ENCODE peak calls at places on chromosomes 11 and 22, in seven cellular contexts. E is right atrium auricular region, Y is psoas muscle, Z is OCI-LY7, D is suprapubic skin, S is cardiac muscle cell, Q is fibroblast of pulmonary artery. G is an unnamed sample.

GRCh38 chr11:79287952-79288351 is 152.9 kb downstream of the TENM4 start:
- DNase-seq in E (no peak), Y (no peak), Z (no peak), D (no peak), S (no peak), Q (no peak), G (no peak)

GRCh38 chr11:63814383-63814736 is 1.1 kb downstream of the SPINDOC start:
- DNase-seq in E (no peak), Y (no peak), Z (peak; percentile 67), D (no peak), S (peak; percentile 6), Q (no peak), G (no peak)

GRCh38 chr11:76152086-76152658 is 54.1 kb downstream of the WNT11 start:
- DNase-seq in E (peak; percentile 96), Y (peak; percentile 95), Z (peak; percentile 76), D (peak; percentile 92), S (peak; percentile 85), Q (peak; percentile 78), G (no peak)

GRCh38 chr11:18056561-18057181 is 10.6 kb upstream of the TPH1 start:
- DNase-seq in E (no peak), Y (no peak), Z (no peak), D (no peak), S (no peak), Q (no peak), G (no peak)

GRCh38 chr11:64996710-64997380 is at the start of gene BATF2:
- DNase-seq in E (peak; percentile 79), Y (peak; percentile 86), Z (peak; percentile 62), D (no peak), S (peak; percentile 83), Q (peak; percentile 82), G (peak; percentile 66)

GRCh38 chr22:31566484-31566883 is 70.1 kb downstream of the SFI1 start:
- DNase-seq in E (no peak), Y (no peak), Z (no peak), D (no peak), S (no peak), Q (no peak), G (no peak)

GRCh38 chr11:114233755-114234154 is 62.4 kb upstream of the NNMT start:
- DNase-seq in E (no peak), Y (no peak), Z (no peak), D (no peak), S (peak; percentile 25), Q (peak; percentile 35), G (no peak)

GRCh38 chr11:76577199-76577920 is 93.2 kb downstream of the LRRC32 start:
- DNase-seq in E (no peak), Y (no peak), Z (no peak), D (no peak), S (peak; percentile 89), Q (peak; percentile 84), G (no peak)

GRCh38 chr11:130050272-130050671 is 19.4 kb upstream of the APLP2 start:
- DNase-seq in E (no peak), Y (no peak), Z (no peak), D (no peak), S (no peak), Q (no peak), G (no peak)

GRCh38 chr11:87290304-87290922 is 252.7 kb downstream of the TMEM135 start:
- DNase-seq in E (no peak), Y (no peak), Z (peak; percentile 74), D (no peak), S (peak; percentile 79), Q (peak; percentile 82), G (peak; percentile 37)

GRCh38 chr22:32587449-32587848 is 112.8 kb downstream of the FBXO7 start:
- DNase-seq in E (peak; percentile 86), Y (peak; percentile 81), Z (no peak), D (no peak), S (peak; percentile 86), Q (peak; percentile 62), G (no peak)

GRCh38 chr11:88475991-88476418 is 138.5 kb upstream of the CTSC start:
- DNase-seq in E (no peak), Y (no peak), Z (no peak), D (no peak), S (no peak), Q (no peak), G (no peak)

GRCh38 chr22:20948450-20948849 is 18.6 kb upstream of the AIFM3 start:
- DNase-seq in E (no peak), Y (no peak), Z (no peak), D (no peak), S (no peak), Q (no peak), G (no peak)

GRCh38 chr11:68581439-68581838 is 102.9 kb upstream of the GAL start:
- DNase-seq in E (no peak), Y (peak; percentile 76), Z (no peak), D (no peak), S (no peak), Q (no peak), G (no peak)

GRCh38 chr11:94504689-94505293 is 7.5 kb upstream of the C11orf97 start:
- DNase-seq in E (no peak), Y (no peak), Z (peak; percentile 64), D (no peak), S (peak; percentile 69), Q (peak; percentile 76), G (no peak)

GRCh38 chr22:39482768-39483167 is 19.3 kb upstream of the MIEF1 start:
- DNase-seq in E (no peak), Y (no peak), Z (no peak), D (no peak), S (no peak), Q (no peak), G (no peak)

GRCh38 chr22:36221799-36222751 is 17.3 kb downstream of the APOL2 start:
- DNase-seq in E (no peak), Y (peak; percentile 72), Z (peak; percentile 64), D (no peak), S (peak; percentile 62), Q (peak; percentile 53), G (no peak)

GRCh38 chr11:93939084-93939780 is 81.9 kb upstream of the HEPHL1 start:
- DNase-seq in E (no peak), Y (no peak), Z (no peak), D (no peak), S (peak; percentile 11), Q (no peak), G (no peak)

GRCh38 chr11:2921742-2922493 is 7.3 kb downstream of the PHLDA2 start:
- DNase-seq in E (no peak), Y (no peak), Z (no peak), D (no peak), S (no peak), Q (no peak), G (no peak)

GRCh38 chr11:36361901-36362391 is 65.9 kb downstream of the PRR5L start:
- DNase-seq in E (peak; percentile 63), Y (no peak), Z (no peak), D (peak; percentile 66), S (peak; percentile 67), Q (peak; percentile 84), G (no peak)

GRCh38 chr11:120211522-120212258 is 858 bp downstream of the OAF start:
- DNase-seq in E (no peak), Y (no peak), Z (no peak), D (no peak), S (no peak), Q (no peak), G (no peak)

GRCh38 chr11:131909426-131910200 is 539.2 kb downstream of the NTM start:
- DNase-seq in E (no peak), Y (no peak), Z (no peak), D (no peak), S (no peak), Q (no peak), G (no peak)
- H3K4me3 ChIP-seq in E (no peak overlapping the region), Y (no peak overlapping the region), Z (no peak overlapping the region), D (no peak overlapping the region), S (no peak overlapping the region), Q (no peak overlapping the region), G (peak overlapping the region; percentile 27)

GRCh38 chr22:23180301-23180892 is at the start of gene BCR:
- DNase-seq in E (peak; percentile 72), Y (peak; percentile 78), Z (peak; percentile 77), D (peak; percentile 72), S (peak; percentile 78), Q (peak; percentile 71), G (no peak)

GRCh38 chr22:23176645-23177027 is 3.7 kb upstream of the BCR start:
- DNase-seq in E (no peak), Y (no peak), Z (no peak), D (no peak), S (no peak), Q (no peak), G (no peak)

GRCh38 chr22:23177197-23177596 is 3.1 kb upstream of the BCR start:
- DNase-seq in E (no peak), Y (no peak), Z (no peak), D (no peak), S (no peak), Q (no peak), G (no peak)

GRCh38 chr22:23179381-23180294 is 671 bp upstream of the BCR start:
- DNase-seq in E (no peak), Y (peak; percentile 62), Z (peak; percentile 60), D (peak; percentile 72), S (peak; percentile 18), Q (no peak), G (no peak)

DNA sequence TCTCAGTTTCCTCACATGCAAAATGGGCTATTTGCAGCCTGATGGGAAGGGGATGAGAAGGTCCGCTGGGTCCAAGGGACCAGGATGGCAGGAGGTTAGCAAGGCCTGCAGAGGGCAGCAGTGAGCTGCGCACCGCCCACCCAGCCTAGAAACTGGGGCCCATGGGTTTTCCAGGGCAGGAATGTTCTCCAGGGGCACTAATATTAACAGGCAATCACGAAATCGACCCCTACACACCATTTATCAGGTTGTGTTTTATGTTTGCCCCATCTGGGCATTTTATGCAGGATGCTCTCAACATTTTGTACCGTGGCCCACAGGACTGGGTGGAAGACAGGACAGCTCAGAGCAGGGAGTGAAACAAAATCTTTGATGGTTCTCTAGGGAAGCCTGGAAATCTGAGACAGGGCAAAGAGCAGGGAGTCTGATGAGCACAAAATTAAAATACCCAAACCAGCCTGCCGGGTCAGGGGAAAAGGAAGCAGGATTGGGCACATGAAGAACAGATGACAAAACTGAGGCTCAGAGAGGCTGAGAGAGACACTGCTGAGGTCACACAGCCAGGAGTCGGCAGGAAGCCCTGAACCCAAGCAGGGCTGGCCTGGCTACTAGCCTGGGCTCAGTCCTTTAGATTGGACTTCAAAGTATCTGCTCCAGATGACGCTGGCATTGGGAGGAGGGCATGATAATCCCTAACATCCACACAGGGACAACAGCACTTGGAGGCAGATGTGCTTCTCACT is 1.6 kb upstream of the BCR start:
- DNase-seq in E (peak; percentile 66), Y (peak; percentile 78), Z (peak; percentile 70), D (no peak), S (peak; percentile 72), Q (peak; percentile 70), G (peak; percentile 33)
- TF ChIP-seq CTCF in E (peak; percentile 98), Y (peak; percentile 97), Z (peak; percentile 99), D (peak; percentile 91), S (peak; percentile 99), Q (peak; percentile 99), G (peak; percentile 99)

GRCh38 chr11:1484716-1485503 is 1.7 kb downstream of the MOB2 start:
- DNase-seq in E (no peak), Y (peak; percentile 57), Z (no peak), D (peak; percentile 56), S (no peak), Q (no peak), G (no peak)
- H3K4me3 ChIP-seq in E (no peak overlapping the region), Y (peak overlapping the region; percentile 39), Z (no peak overlapping the region), D (peak overlapping the region; percentile 28), S (no peak overlapping the region), Q (no peak overlapping the region), G (no peak overlapping the region)

DNA sequence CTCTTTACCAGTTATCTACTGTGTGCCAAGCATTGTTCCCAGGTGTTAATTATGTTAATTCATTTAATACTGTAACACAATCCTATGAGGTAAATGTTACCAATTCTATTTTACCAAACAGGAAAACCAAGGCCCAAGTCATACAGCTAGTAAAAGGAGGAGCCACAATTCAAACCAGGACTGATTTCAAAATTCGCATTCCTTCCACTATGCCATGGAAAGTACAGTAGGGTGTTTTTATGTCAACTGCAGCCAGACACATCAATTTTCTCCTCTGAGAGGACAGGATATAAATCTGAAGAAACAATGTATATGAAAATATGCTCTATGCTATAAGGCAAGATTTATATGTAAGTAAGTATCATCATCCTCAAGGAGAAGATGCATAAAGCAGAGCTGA is 104.3 kb downstream of the RPL27A start:
- DNase-seq in E (no peak), Y (no peak), Z (no peak), D (no peak), S (peak; percentile 56), Q (peak; percentile 52), G (no peak)
- TF ChIP-seq CTCF in E (no peak), Y (peak; percentile 11), Z (no peak), D (no peak), S (peak; percentile 38), Q (peak; percentile 34), G (no peak)